ENCODE peak calls at places on chromosomes 11 and 22, in four cellular contexts. O, V, Z and K are unnamed samples.

GRCh38 chr22:29946220-29946619 is 63.2 kb downstream of the MTMR3 start:
- DNase-seq in V (no peak), O (no peak), Z (no peak), K (no peak)

GRCh38 chr11:2445107-2445947 is 519 bp downstream of the KCNQ1 start:
- DNase-seq in O (no peak), Z (no peak), V (no peak), K (no peak)

GRCh38 chr22:40247976-40248375 is 70.3 kb downstream of the TNRC6B start:
- DNase-seq in V (no peak), O (no peak), Z (no peak), K (no peak)

GRCh38 chr22:37313376-37314314 is 31.3 kb downstream of the CYTH4 start:
- DNase-seq in V (no peak), O (no peak), Z (no peak), K (no peak)

GRCh38 chr11:58739725-58740430 is 8.1 kb upstream of the GLYAT start:
- DNase-seq in O (peak), Z (no peak), V (no peak), K (no peak)

GRCh38 chr11:69369945-69370344 is 76.0 kb downstream of the MYEOV start:
- DNase-seq in Z (no peak), O (no peak), V (no peak), K (no peak)

GRCh38 chr22:17012267-17012666 is 4.2 kb upstream of the GAB4 start:
- DNase-seq in V (no peak), Z (no peak), O (peak), K (no peak)

GRCh38 chr11:43852057-43852636 is 28.5 kb upstream of the ALKBH3 start:
- DNase-seq in Z (peak), O (peak), V (peak), K (peak)

DNA sequence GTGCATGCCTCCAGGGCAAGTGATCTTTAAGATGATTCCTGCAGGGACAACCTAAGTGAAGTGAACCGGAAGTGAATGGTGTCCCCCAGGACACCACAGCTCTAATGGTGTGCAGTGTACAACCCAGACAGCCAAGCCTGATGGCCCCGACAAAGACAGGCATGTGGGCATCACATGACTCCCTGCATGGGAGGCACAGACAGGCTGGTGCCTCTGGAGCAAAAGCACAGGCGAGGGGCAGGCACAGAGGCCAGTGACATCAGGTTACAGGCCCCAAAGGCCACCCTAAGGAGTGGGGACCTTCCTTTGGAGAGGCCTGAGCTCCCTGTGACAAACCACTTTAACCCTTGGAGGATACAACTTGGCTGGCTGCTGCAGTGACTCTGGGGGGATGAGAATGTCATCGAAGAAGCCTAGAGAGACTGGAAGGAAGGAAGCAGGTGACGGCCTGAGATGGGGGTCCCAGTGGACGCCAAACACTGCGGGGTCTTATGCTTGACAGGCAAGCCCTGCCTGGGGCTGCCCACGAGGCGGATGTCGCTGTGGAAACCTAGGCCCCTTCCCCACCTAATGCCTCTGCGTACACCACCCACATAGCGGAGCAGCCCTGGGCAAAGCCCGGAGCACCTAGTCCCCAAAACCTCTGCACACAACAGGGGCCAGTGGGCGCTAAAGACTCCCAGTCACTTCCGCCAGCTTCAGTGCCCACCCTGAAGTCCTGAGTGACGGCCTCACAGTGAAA is 12.4 kb downstream of the POLR3H start:
- DNase-seq in V (no peak), O (no peak), Z (no peak), K (no peak)
- H2BK12ac ChIP-seq in V (no peak), O (no peak), Z (no peak), K (no peak)

DNA sequence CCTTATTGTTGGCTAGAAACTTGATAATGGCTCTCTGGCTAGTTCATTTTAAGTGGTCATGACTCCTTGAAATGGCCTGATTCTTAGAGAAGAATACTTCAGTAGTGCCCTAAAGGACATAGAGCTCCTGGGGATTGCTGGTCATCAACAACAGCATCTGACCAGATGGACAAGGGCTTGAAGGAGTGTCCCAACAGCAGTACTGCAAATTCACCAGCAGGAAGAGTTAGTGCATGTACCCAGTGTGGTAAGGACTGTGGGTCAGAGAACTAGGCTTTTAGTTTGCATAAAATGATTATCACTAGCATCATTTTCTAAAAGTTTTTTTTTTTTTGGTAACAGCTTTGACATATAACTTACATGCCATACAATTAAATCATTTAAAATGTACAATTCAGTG is 39.5 kb upstream of the CUL5 start:
- DNase-seq in V (peak), O (no peak), Z (no peak), K (peak)
- H3K23ac ChIP-seq in V (no peak), O (no peak), Z (no peak), K (no peak)

GRCh38 chr22:47693606-47694005 is 931.2 kb downstream of the TBC1D22A start:
- DNase-seq in V (no peak), O (no peak), Z (no peak), K (no peak)
- H2BK12ac ChIP-seq in V (no peak), O (no peak), Z (no peak), K (no peak)

GRCh38 chr22:19759994-19760651 is 455 bp upstream of the TBX1 start:
- DNase-seq in V (no peak), Z (no peak), O (no peak), K (no peak)

GRCh38 chr22:19762315-19763140 is 1.9 kb downstream of the TBX1 start:
- DNase-seq in O (no peak), Z (no peak), V (no peak), K (peak)

GRCh38 chr22:19761022-19761499 is 483 bp downstream of the TBX1 start:
- DNase-seq in V (peak), Z (no peak), O (peak), K (no peak)

GRCh38 chr22:19760652-19761002 is at the start of gene TBX1:
- DNase-seq in O (no peak), Z (no peak), V (no peak), K (no peak)

DNA sequence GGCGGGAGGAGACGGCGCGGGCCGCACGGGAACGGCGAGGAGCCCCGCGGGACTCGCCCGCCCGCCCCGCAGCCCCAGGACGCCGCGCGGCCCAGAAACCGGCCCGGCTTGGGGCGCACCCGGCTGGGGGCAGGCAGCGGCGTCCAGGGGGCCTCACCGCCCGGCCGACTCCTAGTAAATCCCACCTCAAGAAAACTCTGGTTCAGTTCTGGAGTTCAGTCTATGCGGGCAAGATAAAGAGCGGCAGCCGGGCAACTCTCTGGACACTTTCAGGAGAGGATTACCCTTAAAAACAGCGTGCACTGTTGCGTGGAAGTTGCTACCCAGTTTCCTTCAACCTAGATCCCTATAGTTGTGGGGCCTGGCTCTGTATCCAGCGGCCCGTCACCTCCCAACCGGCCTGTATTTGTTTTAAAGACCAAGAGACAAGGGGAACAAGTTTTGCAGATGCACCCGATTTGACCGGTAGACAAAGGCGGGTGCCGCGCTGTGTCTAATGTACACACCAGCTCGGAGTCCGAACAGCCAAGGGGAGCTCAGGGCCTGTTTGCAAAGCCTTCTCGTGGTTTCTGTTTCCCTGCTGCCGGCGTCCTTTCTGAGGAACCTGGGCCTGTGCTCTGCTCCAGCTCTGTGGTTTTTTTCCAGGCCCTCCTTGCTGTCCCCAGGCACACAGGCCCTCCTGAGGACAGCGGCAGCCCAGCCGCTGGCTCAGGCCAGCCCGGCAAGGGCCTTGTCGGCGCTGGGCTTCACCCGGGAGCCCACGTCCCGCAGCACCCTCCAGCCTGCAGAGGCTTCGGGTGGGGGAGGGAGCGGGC is 1.1 kb downstream of the TBX1 start:
- DNase-seq in O (no peak), Z (no peak), V (no peak), K (peak)
- H3K23ac ChIP-seq in O (no peak), Z (peak), V (no peak), K (no peak)

GRCh38 chr11:35112056-35112845 is 26.7 kb upstream of the CD44 start:
- DNase-seq in O (peak), V (no peak), Z (no peak), K (peak)
- H2BK12ac ChIP-seq in O (no peak), V (no peak), Z (no peak), K (peak)

DNA sequence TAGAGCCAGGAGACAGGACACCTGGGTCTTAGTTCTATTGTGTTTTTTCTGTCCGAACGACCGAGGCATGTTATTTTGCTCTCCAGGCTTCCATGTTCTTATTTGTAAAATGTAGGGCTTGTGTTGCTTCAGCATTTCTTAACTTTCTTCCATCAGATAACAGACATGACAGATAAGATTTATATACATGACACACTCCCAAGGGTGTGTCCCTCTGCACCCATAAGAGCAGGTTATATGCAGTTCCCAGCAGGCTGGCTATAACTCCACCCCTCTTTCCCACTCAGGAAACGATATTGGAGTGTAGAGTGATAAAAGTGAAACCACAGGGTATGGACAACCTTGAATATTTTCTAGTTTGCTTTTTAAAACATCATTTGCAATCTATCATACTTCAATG is 65.8 kb downstream of the APIP start:
- DNase-seq in Z (no peak), V (no peak), O (peak), K (peak)
- H3K23ac ChIP-seq in Z (no peak), V (no peak), O (no peak), K (no peak)

DNA sequence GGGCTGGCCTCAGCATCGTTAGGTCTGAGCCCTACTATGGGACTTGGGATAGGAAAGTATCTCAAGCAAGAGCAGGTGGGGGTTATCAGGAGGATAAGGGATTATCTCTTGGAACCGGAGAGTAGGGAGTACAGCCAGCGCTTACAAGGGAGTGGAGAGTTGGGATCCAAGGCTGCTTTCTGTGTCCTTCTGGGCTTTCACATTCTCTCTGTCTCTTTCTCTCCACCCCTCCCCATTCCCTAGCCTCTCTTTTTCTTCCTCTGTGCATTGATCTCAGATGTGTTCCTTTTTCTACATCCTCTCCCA is 170.2 kb downstream of the BUD13 start:
- DNase-seq in Z (no peak), O (no peak), V (no peak), K (no peak)
- H2BK12ac ChIP-seq in Z (no peak), O (no peak), V (no peak), K (no peak)